ENCODE peak calls at places on chromosomes 5 and 9, in four cellular contexts. One of them, this sample, is unnamed.
A peak's percentile ranks its signal among the peaks of the same experiment; 100 is the strongest.

GRCh38 chr5:1637639-1638481 is 114.1 kb upstream of the LPCAT1 start:
- DNase-seq in SK-N-SH: no peak
- DNase-seq in HepG2: no peak
- DNase-seq in K562: no peak
- DNase-seq in this sample: no peak

GRCh38 chr5:14794600-14795230 is 76.9 kb downstream of the ANKH start:
- DNase-seq in SK-N-SH: no peak
- DNase-seq in K562: no peak
- DNase-seq in HepG2: no peak
- DNase-seq in this sample: no peak

GRCh38 chr5:172490739-172491461 is 36.6 kb upstream of the SH3PXD2B start:
- DNase-seq in SK-N-SH: no peak
- DNase-seq in K562: no peak
- DNase-seq in HepG2: no peak
- DNase-seq in this sample: no peak

GRCh38 chr5:138706655-138707480 is 46.4 kb upstream of the CTNNA1 start:
- DNase-seq in HepG2: no peak
- DNase-seq in SK-N-SH: no peak
- DNase-seq in K562: no peak
- DNase-seq in this sample: no peak

GRCh38 chr5:131988601-131989000 is 22.9 kb downstream of the ACSL6 start:
- DNase-seq in K562: no peak
- DNase-seq in HepG2: no peak
- DNase-seq in SK-N-SH: no peak
- DNase-seq in this sample: no peak

GRCh38 chr9:3467593-3468219 is 58.1 kb downstream of the RFX3 start:
- DNase-seq in HepG2: peak; percentile 63
- DNase-seq in SK-N-SH: peak; percentile 50
- DNase-seq in K562: peak; percentile 12
- DNase-seq in this sample: no peak

GRCh38 chr5:59036274-59036961 is 453.5 kb downstream of the RAB3C start:
- DNase-seq in SK-N-SH: no peak
- DNase-seq in HepG2: no peak
- DNase-seq in K562: no peak
- DNase-seq in this sample: no peak

GRCh38 chr5:67144183-67144639 is 52.4 kb downstream of the CD180 start:
- DNase-seq in HepG2: peak; percentile 95
- DNase-seq in SK-N-SH: no peak
- DNase-seq in K562: no peak
- DNase-seq in this sample: no peak

GRCh38 chr5:53537711-53538110 is 22.7 kb upstream of the NDUFS4 start:
- DNase-seq in K562: no peak
- DNase-seq in SK-N-SH: no peak
- DNase-seq in HepG2: no peak
- DNase-seq in this sample: no peak

GRCh38 chr5:33649801-33650482 is 209.2 kb downstream of the TARS1 start:
- DNase-seq in K562: no peak
- DNase-seq in SK-N-SH: no peak
- DNase-seq in HepG2: no peak
- DNase-seq in this sample: no peak

GRCh38 chr5:79456890-79457583 is 56.9 kb downstream of the HOMER1 start:
- DNase-seq in K562: no peak
- DNase-seq in HepG2: no peak
- DNase-seq in SK-N-SH: no peak
- DNase-seq in this sample: peak; percentile 71

GRCh38 chr9:97517331-97518089 is 16.0 kb downstream of the TMOD1 start:
- DNase-seq in SK-N-SH: no peak
- DNase-seq in K562: peak; percentile 40
- DNase-seq in HepG2: no peak
- DNase-seq in this sample: no peak

GRCh38 chr9:127898433-127899199 is 787 bp downstream of the ST6GALNAC6 start:
- DNase-seq in K562: peak; percentile 75
- DNase-seq in HepG2: peak; percentile 50
- DNase-seq in SK-N-SH: peak; percentile 73
- DNase-seq in this sample: no peak

GRCh38 chr5:72314571-72315172 is 5.4 kb downstream of the MRPS27 start:
- DNase-seq in SK-N-SH: peak; percentile 17
- DNase-seq in K562: no peak
- DNase-seq in HepG2: peak; percentile 71
- DNase-seq in this sample: no peak

GRCh38 chr9:121599872-121600585 is 51.4 kb upstream of the DAB2IP start:
- DNase-seq in K562: no peak
- DNase-seq in SK-N-SH: peak; percentile 72
- DNase-seq in HepG2: no peak
- DNase-seq in this sample: no peak

GRCh38 chr5:109987355-109987754 is 297.6 kb downstream of the MAN2A1 start:
- DNase-seq in K562: no peak
- DNase-seq in SK-N-SH: no peak
- DNase-seq in HepG2: no peak
- DNase-seq in this sample: no peak

GRCh38 chr9:93218161-93218560 is 34.2 kb downstream of the WNK2 start:
- DNase-seq in SK-N-SH: no peak
- DNase-seq in K562: no peak
- DNase-seq in HepG2: no peak
- DNase-seq in this sample: no peak

GRCh38 chr5:74360535-74361210 is 279.9 kb downstream of the ENC1 start:
- DNase-seq in SK-N-SH: no peak
- DNase-seq in HepG2: no peak
- DNase-seq in K562: no peak
- DNase-seq in this sample: no peak

GRCh38 chr9:127166111-127166510 is 43.7 kb upstream of the ANGPTL2 start:
- DNase-seq in K562: no peak
- DNase-seq in SK-N-SH: no peak
- DNase-seq in HepG2: no peak
- DNase-seq in this sample: no peak

GRCh38 chr9:97759611-97760288 is 62.6 kb upstream of the XPA start:
- DNase-seq in SK-N-SH: no peak
- DNase-seq in K562: no peak
- DNase-seq in HepG2: peak; percentile 96
- DNase-seq in this sample: no peak

GRCh38 chr5:109083937-109084336 is 325.8 kb downstream of the PJA2 start:
- DNase-seq in SK-N-SH: no peak
- DNase-seq in HepG2: no peak
- DNase-seq in K562: no peak
- DNase-seq in this sample: no peak

GRCh38 chr5:75948441-75948840 is 134.7 kb upstream of the SV2C start:
- DNase-seq in HepG2: no peak
- DNase-seq in K562: no peak
- DNase-seq in SK-N-SH: no peak
- DNase-seq in this sample: no peak

GRCh38 chr5:57987552-57987951 is 472.3 kb downstream of the PLK2 start:
- DNase-seq in K562: no peak
- DNase-seq in HepG2: no peak
- DNase-seq in SK-N-SH: no peak
- DNase-seq in this sample: no peak

GRCh38 chr5:11563822-11564221 is 340.4 kb downstream of the CTNND2 start:
- DNase-seq in K562: no peak
- DNase-seq in SK-N-SH: no peak
- DNase-seq in HepG2: peak; percentile 3
- DNase-seq in this sample: no peak

GRCh38 chr9:81893929-81894328 is 34.3 kb upstream of the SPATA31D4 start:
- DNase-seq in HepG2: no peak
- DNase-seq in SK-N-SH: no peak
- DNase-seq in K562: no peak
- DNase-seq in this sample: no peak

GRCh38 chr5:108924457-108924961 is 176.8 kb downstream of the FER start:
- DNase-seq in HepG2: peak; percentile 65
- DNase-seq in SK-N-SH: no peak
- DNase-seq in K562: peak; percentile 7
- DNase-seq in this sample: no peak

GRCh38 chr9:131731237-131731995 is 8.5 kb downstream of the RAPGEF1 start:
- DNase-seq in SK-N-SH: no peak
- DNase-seq in K562: no peak
- DNase-seq in HepG2: peak; percentile 71
- DNase-seq in this sample: no peak

GRCh38 chr9:131733601-131734061 is 6.2 kb downstream of the RAPGEF1 start:
- DNase-seq in SK-N-SH: peak; percentile 70
- DNase-seq in HepG2: no peak
- DNase-seq in K562: no peak
- DNase-seq in this sample: no peak

GRCh38 chr9:131734165-131734610 is 5.7 kb downstream of the RAPGEF1 start:
- DNase-seq in K562: no peak
- DNase-seq in SK-N-SH: peak; percentile 56
- DNase-seq in HepG2: no peak
- DNase-seq in this sample: no peak

GRCh38 chr9:131732636-131733340 is 7.1 kb downstream of the RAPGEF1 start:
- DNase-seq in HepG2: no peak
- DNase-seq in SK-N-SH: no peak
- DNase-seq in K562: no peak
- DNase-seq in this sample: no peak

GRCh38 chr9:131732061-131732526 is 7.8 kb downstream of the RAPGEF1 start:
- DNase-seq in HepG2: peak; percentile 59
- DNase-seq in SK-N-SH: no peak
- DNase-seq in K562: no peak
- DNase-seq in this sample: no peak
- TF ChIP-seq USF2 in HepG2: no peak
- TF ChIP-seq USF2 in SK-N-SH: no peak
- TF ChIP-seq USF2 in K562: no peak
- TF ChIP-seq USF2 in this sample: no peak

DNA sequence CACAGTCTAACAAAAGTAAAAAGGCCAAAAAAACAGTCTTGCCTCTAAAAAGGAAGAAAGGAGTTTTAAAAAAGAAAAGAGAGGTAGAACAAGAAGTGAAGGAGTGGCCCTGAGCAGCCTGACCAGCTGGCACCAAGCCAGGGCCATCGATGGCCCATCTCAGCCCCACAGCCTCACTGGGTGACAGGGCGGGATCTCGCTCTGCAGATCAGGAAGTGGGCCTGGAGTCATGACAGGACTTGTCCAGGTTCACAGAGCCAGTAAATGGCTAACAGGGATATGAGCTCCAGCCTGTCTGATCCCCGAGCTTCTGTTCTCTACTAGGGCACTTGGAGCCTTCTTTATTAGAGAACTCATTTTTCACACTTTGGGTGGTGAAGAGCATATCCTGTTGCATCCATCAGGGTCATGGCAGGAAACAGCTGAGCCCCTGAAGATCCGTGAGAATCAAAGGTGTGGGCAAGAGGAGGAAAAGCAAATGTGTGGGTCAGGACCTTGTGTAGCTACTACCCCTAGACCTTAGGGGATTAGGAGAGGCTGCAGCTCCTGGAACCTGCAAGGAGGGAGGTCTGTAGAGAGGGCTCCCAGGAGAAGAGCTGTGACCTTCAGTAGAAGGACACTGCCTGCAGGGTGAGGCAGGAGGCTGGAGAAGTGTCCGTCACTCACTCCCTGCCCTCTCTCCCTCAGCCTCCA is 299.0 kb upstream of the MSX2 start:
- DNase-seq in K562: no peak
- DNase-seq in HepG2: no peak
- DNase-seq in SK-N-SH: peak; percentile 55
- DNase-seq in this sample: no peak
- TF ChIP-seq FOXM1 in K562: no peak
- TF ChIP-seq FOXM1 in HepG2: no peak
- TF ChIP-seq FOXM1 in SK-N-SH: no peak
- TF ChIP-seq FOXM1 in this sample: no peak

GRCh38 chr5:56608216-56608925 is 207.0 kb upstream of the MAP3K1 start:
- DNase-seq in SK-N-SH: no peak
- DNase-seq in HepG2: no peak
- DNase-seq in K562: no peak
- DNase-seq in this sample: no peak
- TF ChIP-seq USF2 in SK-N-SH: no peak
- TF ChIP-seq USF2 in HepG2: no peak
- TF ChIP-seq USF2 in K562: no peak
- TF ChIP-seq USF2 in this sample: no peak

GRCh38 chr5:38605610-38606009 is 49.2 kb upstream of the LIFR start:
- DNase-seq in SK-N-SH: no peak
- DNase-seq in HepG2: no peak
- DNase-seq in K562: no peak
- DNase-seq in this sample: no peak

GRCh38 chr5:38608877-38609276 is 52.4 kb upstream of the LIFR start:
- DNase-seq in HepG2: no peak
- DNase-seq in K562: no peak
- DNase-seq in SK-N-SH: no peak
- DNase-seq in this sample: no peak

GRCh38 chr5:38603691-38604090 is 47.2 kb upstream of the LIFR start:
- DNase-seq in SK-N-SH: no peak
- DNase-seq in K562: no peak
- DNase-seq in HepG2: no peak
- DNase-seq in this sample: no peak

GRCh38 chr5:38607396-38607795 is 51.0 kb upstream of the LIFR start:
- DNase-seq in K562: peak; percentile 22
- DNase-seq in HepG2: no peak
- DNase-seq in SK-N-SH: no peak
- DNase-seq in this sample: no peak

GRCh38 chr5:38607930-38608545 is 51.6 kb upstream of the LIFR start:
- DNase-seq in K562: peak; percentile 22
- DNase-seq in HepG2: peak; percentile 6
- DNase-seq in SK-N-SH: no peak
- DNase-seq in this sample: no peak
- TF ChIP-seq FOXM1 in K562: peak; percentile 68
- TF ChIP-seq FOXM1 in HepG2: no peak
- TF ChIP-seq FOXM1 in SK-N-SH: no peak
- TF ChIP-seq FOXM1 in this sample: no peak

DNA sequence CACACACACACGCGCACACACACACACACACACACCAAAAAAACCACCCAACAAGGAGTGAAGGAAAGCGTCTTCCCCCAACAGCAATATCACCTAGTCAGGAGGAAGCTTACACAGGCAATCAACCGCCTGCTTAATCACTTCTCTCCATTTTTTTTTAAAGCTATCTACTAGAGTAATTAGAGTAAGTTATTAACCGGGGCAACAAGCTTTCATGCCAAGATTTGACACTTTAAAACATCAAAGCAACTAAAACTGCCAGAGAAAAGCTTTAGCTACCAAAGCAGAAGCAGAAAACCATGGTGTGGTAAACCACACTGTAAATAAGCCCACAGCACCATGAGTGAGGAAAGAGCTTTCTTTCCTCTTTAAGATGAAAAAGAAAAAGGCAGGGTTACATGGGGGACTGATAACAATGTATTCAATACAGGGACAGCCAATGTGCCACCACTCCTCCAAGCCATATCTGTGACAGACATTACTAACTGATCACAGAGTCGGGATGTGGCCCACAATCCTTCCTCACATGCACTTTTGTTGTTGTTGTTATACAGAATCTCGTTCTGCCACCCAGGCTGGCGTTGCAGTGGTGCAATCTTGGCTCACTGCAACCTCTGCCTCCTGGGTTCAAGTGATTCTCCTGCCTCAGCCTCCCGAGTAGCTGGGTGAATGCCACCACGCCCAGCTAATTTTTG is 282.1 kb downstream of the CRB2 start:
- DNase-seq in SK-N-SH: no peak
- DNase-seq in K562: no peak
- DNase-seq in HepG2: no peak
- DNase-seq in this sample: peak; percentile 75
- TF ChIP-seq USF2 in SK-N-SH: no peak
- TF ChIP-seq USF2 in K562: no peak
- TF ChIP-seq USF2 in HepG2: no peak
- TF ChIP-seq USF2 in this sample: no peak

This sample was measured in GM12878.